ENCODE peak calls at places on chromosomes 16 and 17, in four cellular contexts. One of them, this sample, is unnamed.

GRCh38 chr17:53749178-53749577 is 73.5 kb upstream of the KIF2B start:
- DNase-seq in WTC11: no peak
- DNase-seq in HepG2: no peak
- DNase-seq in K562: peak
- DNase-seq in this sample: no peak

GRCh38 chr16:29808219-29808900 is 2.0 kb downstream of the MAZ start:
- DNase-seq in K562: no peak
- DNase-seq in WTC11: no peak
- DNase-seq in HepG2: no peak
- DNase-seq in this sample: no peak

GRCh38 chr16:84950906-84951305 is 60.4 kb downstream of the ZDHHC7 start:
- DNase-seq in K562: peak
- DNase-seq in HepG2: peak
- DNase-seq in WTC11: peak
- DNase-seq in this sample: peak

GRCh38 chr17:9230346-9230745 is 209.0 kb downstream of the NTN1 start:
- DNase-seq in HepG2: no peak
- DNase-seq in WTC11: no peak
- DNase-seq in K562: no peak
- DNase-seq in this sample: no peak

GRCh38 chr16:14668556-14669223 is 25.4 kb downstream of the PLA2G10 start:
- DNase-seq in K562: no peak
- DNase-seq in HepG2: no peak
- DNase-seq in WTC11: no peak
- DNase-seq in this sample: no peak

GRCh38 chr16:3118204-3118790 is 5.9 kb downstream of the ZNF205 start:
- DNase-seq in HepG2: no peak
- DNase-seq in K562: no peak
- DNase-seq in WTC11: no peak
- DNase-seq in this sample: no peak

GRCh38 chr17:57603978-57604377 is 141.1 kb downstream of the CCDC182 start:
- DNase-seq in K562: no peak
- DNase-seq in WTC11: no peak
- DNase-seq in HepG2: no peak
- DNase-seq in this sample: no peak

GRCh38 chr17:56939869-56940484 is 20.9 kb downstream of the COIL start:
- DNase-seq in HepG2: peak
- DNase-seq in WTC11: peak
- DNase-seq in K562: peak
- DNase-seq in this sample: peak

GRCh38 chr16:6956511-6956910 is 376.1 kb upstream of the RBFOX1 start:
- DNase-seq in HepG2: no peak
- DNase-seq in WTC11: no peak
- DNase-seq in K562: no peak
- DNase-seq in this sample: no peak

GRCh38 chr17:4144411-4144747 is 1.4 kb downstream of the CYB5D2 start:
- DNase-seq in WTC11: no peak
- DNase-seq in K562: no peak
- DNase-seq in HepG2: no peak
- DNase-seq in this sample: no peak

GRCh38 chr17:66547170-66547865 is 244.9 kb downstream of the PRKCA start:
- DNase-seq in K562: no peak
- DNase-seq in HepG2: peak
- DNase-seq in WTC11: no peak
- DNase-seq in this sample: no peak

DNA sequence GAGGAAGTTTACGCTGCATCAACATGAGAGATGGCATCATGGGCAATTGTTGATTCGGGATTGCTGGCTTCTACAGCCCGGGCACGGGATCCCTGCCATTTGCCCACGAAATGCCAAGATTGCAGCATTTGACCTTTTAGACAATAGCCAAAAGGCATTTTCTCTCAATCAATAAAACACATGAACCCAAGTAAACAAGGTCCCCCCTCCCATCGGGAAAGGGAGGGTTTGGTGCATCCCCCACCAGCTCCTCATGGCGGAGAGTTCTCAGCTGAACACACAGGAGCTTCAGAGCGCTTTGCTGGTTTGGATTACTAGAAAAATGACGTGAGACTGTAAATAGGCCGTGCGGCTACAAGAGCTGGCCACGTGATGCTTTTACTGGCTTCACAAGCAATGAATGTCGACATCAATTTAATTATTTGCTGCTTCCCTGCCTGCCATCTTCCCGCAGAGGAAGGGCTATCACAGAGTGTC is 147.6 kb downstream of the C16orf95 start:
- DNase-seq in WTC11: no peak
- DNase-seq in K562: no peak
- DNase-seq in HepG2: peak
- DNase-seq in this sample: no peak
- TF ChIP-seq ELF4 in WTC11: no peak
- TF ChIP-seq ELF4 in K562: no peak
- TF ChIP-seq ELF4 in HepG2: no peak
- TF ChIP-seq ELF4 in this sample: no peak

GRCh38 chr16:24822542-24822941 is 23.2 kb upstream of the SLC5A11 start:
- DNase-seq in K562: no peak
- DNase-seq in WTC11: no peak
- DNase-seq in HepG2: no peak
- DNase-seq in this sample: no peak

GRCh38 chr16:24822974-24823373 is 22.8 kb upstream of the SLC5A11 start:
- DNase-seq in HepG2: no peak
- DNase-seq in K562: no peak
- DNase-seq in WTC11: no peak
- DNase-seq in this sample: no peak

GRCh38 chr16:24826817-24827566 is 18.8 kb upstream of the SLC5A11 start:
- DNase-seq in HepG2: no peak
- DNase-seq in WTC11: no peak
- DNase-seq in K562: no peak
- DNase-seq in this sample: no peak

GRCh38 chr16:24826096-24826690 is 19.6 kb upstream of the SLC5A11 start:
- DNase-seq in WTC11: no peak
- DNase-seq in K562: no peak
- DNase-seq in HepG2: no peak
- DNase-seq in this sample: no peak

GRCh38 chr16:24825696-24826095 is 20.1 kb upstream of the SLC5A11 start:
- DNase-seq in HepG2: no peak
- DNase-seq in WTC11: no peak
- DNase-seq in K562: no peak
- DNase-seq in this sample: no peak
- TF ChIP-seq ELF4 in HepG2: no peak
- TF ChIP-seq ELF4 in WTC11: no peak
- TF ChIP-seq ELF4 in K562: no peak
- TF ChIP-seq ELF4 in this sample: no peak

GRCh38 chr17:80129006-80129565 is 17.8 kb downstream of the EIF4A3 start:
- DNase-seq in HepG2: no peak
- DNase-seq in K562: no peak
- DNase-seq in WTC11: no peak
- DNase-seq in this sample: no peak
- TF ChIP-seq ELF4 in HepG2: no peak
- TF ChIP-seq ELF4 in K562: no peak
- TF ChIP-seq ELF4 in WTC11: no peak
- TF ChIP-seq ELF4 in this sample: no peak

DNA sequence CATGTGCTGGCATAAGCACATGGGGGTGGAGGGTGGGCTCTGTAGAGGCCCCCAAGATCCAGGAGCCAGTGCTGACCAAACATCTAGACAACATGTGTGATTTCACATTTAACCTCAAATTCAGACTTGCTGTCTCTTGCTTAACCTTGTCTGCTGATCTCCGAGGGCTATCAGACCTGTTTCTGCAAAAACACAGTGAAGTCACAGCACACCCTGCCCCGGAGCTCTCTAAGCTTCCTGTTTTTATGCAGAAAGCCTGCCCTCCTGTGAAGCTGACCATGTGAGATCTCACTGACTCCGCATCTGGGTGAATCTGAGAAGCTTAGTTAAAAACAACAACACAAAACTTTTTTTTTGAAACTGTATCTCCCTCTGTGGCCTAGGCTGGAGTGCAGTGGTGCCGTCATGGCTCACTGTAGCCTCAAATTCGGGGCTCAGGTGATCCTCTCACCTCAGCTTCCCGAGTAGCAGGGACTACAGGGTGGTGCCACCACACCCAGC is 6.6 kb upstream of the DPEP2 start:
- DNase-seq in K562: no peak
- DNase-seq in WTC11: no peak
- DNase-seq in HepG2: no peak
- DNase-seq in this sample: no peak
- TF ChIP-seq ELF4 in K562: no peak
- TF ChIP-seq ELF4 in WTC11: no peak
- TF ChIP-seq ELF4 in HepG2: no peak
- TF ChIP-seq ELF4 in this sample: no peak

GRCh38 chr17:1724351-1724868 is at the start of gene WDR81:
- DNase-seq in K562: peak
- DNase-seq in HepG2: peak
- DNase-seq in WTC11: peak
- DNase-seq in this sample: peak

GRCh38 chr17:1724869-1725641 is 551 bp downstream of the WDR81 start:
- DNase-seq in K562: no peak
- DNase-seq in HepG2: no peak
- DNase-seq in WTC11: peak
- DNase-seq in this sample: peak

GRCh38 chr17:1718362-1719165 is 5.9 kb upstream of the WDR81 start:
- DNase-seq in HepG2: no peak
- DNase-seq in WTC11: no peak
- DNase-seq in K562: no peak
- DNase-seq in this sample: no peak

GRCh38 chr17:1716912-1717695 is 6.9 kb upstream of the TLCD2 start:
- DNase-seq in K562: peak
- DNase-seq in HepG2: peak
- DNase-seq in WTC11: peak
- DNase-seq in this sample: peak

GRCh38 chr17:1720856-1721386 is 3.6 kb upstream of the WDR81 start:
- DNase-seq in K562: no peak
- DNase-seq in HepG2: peak
- DNase-seq in WTC11: peak
- DNase-seq in this sample: peak
- TF ChIP-seq ELF4 in K562: no peak
- TF ChIP-seq ELF4 in HepG2: no peak
- TF ChIP-seq ELF4 in WTC11: no peak
- TF ChIP-seq ELF4 in this sample: no peak